ENCODE peak calls at places on chromosome 5, in four cellular contexts. S is NCI-H774, Q is PC-9, I is naive B cell. K is an unnamed sample.

GRCh38 chr5:112923148-112923917 is 1.3 kb upstream of the REEP5 start:
- DNase-seq in S (no peak), Q (no peak), I (peak), K (no peak)

GRCh38 chr5:79850316-79850822 is 140.7 kb downstream of the MTX3 start:
- DNase-seq in Q (no peak), S (no peak), I (no peak), K (no peak)

GRCh38 chr5:153974131-153974812 is 64.4 kb downstream of the FAM114A2 start:
- DNase-seq in Q (no peak), S (peak), I (peak), K (no peak)

GRCh38 chr5:168661593-168662485 is 82.7 kb upstream of the PANK3 start:
- DNase-seq in I (no peak), S (no peak), Q (no peak), K (no peak)

GRCh38 chr5:74517700-74518099 is 122.8 kb downstream of the ENC1 start:
- DNase-seq in I (no peak), Q (no peak), S (no peak), K (no peak)

GRCh38 chr5:146825033-146825432 is 53.5 kb downstream of the PPP2R2B start:
- DNase-seq in Q (no peak), S (no peak), I (no peak), K (no peak)

GRCh38 chr5:56434986-56435385 is 201.9 kb upstream of the ANKRD55 start:
- DNase-seq in S (no peak), I (no peak), Q (no peak), K (peak)

GRCh38 chr5:6829150-6829784 is 116.0 kb downstream of the TENT4A start:
- DNase-seq in I (no peak), Q (no peak), S (no peak), K (no peak)

GRCh38 chr5:73399761-73400160 is 48.8 kb downstream of the FOXD1 start:
- DNase-seq in I (no peak), S (no peak), Q (no peak), K (no peak)

GRCh38 chr5:161094411-161094810 is 242.4 kb upstream of the ATP10B start:
- DNase-seq in S (no peak), Q (no peak), I (no peak), K (no peak)

GRCh38 chr5:2686725-2687124 is 64.8 kb downstream of the IRX2 start:
- DNase-seq in Q (no peak), S (peak), I (no peak), K (no peak)

GRCh38 chr5:74638776-74639537 is 1.6 kb downstream of the ENC1 start:
- DNase-seq in I (no peak), S (no peak), Q (no peak), K (no peak)

GRCh38 chr5:164012376-164012775 is 507.0 kb downstream of the MAT2B start:
- DNase-seq in S (no peak), Q (no peak), I (no peak), K (no peak)

GRCh38 chr5:149824851-149825250 is 94.7 kb downstream of the PPARGC1B start:
- DNase-seq in S (no peak), I (no peak), Q (no peak), K (no peak)

GRCh38 chr5:140261403-140262171 is 41.3 kb downstream of the PFDN1 start:
- DNase-seq in Q (peak), I (no peak), S (peak), K (no peak)

GRCh38 chr5:65981548-65981947 is 55.2 kb downstream of the ERBIN start:
- DNase-seq in Q (no peak), S (no peak), I (no peak), K (no peak)

GRCh38 chr5:136749016-136749415 is 383.7 kb upstream of the TRPC7 start:
- DNase-seq in S (no peak), I (no peak), Q (peak), K (no peak)

GRCh38 chr5:128378196-128378595 is 159.8 kb downstream of the FBN2 start:
- DNase-seq in S (no peak), Q (no peak), I (no peak), K (no peak)

GRCh38 chr5:54701179-54701578 is 183.6 kb downstream of the SNX18 start:
- DNase-seq in S (no peak), Q (peak), I (no peak), K (no peak)

GRCh38 chr5:31531543-31531887 is 378 bp downstream of the DROSHA start:
- DNase-seq in Q (no peak), I (no peak), S (peak), K (no peak)

GRCh38 chr5:149962040-149962439 is 1.5 kb downstream of the SLC26A2 start:
- DNase-seq in I (no peak), Q (no peak), S (peak), K (no peak)

GRCh38 chr5:34957857-34958690 is 28.7 kb downstream of the DNAJC21 start:
- DNase-seq in S (no peak), Q (no peak), I (no peak), K (no peak)

GRCh38 chr5:119340597-119341218 is 15.1 kb upstream of the TNFAIP8 start:
- DNase-seq in S (no peak), Q (no peak), I (no peak), K (no peak)

GRCh38 chr5:115377468-115378217 is 81.2 kb upstream of the CCDC112 start:
- DNase-seq in S (no peak), I (no peak), Q (peak), K (no peak)

GRCh38 chr5:14727428-14727865 is 62.9 kb downstream of the OTULIN start:
- DNase-seq in Q (peak), S (peak), I (peak), K (peak)

GRCh38 chr5:112366987-112367386 is 52.1 kb downstream of the EPB41L4A start:
- DNase-seq in Q (no peak), I (no peak), S (no peak), K (no peak)

GRCh38 chr5:88391116-88391515 is 122.5 kb upstream of the TMEM161B start:
- DNase-seq in I (no peak), S (no peak), Q (no peak), K (no peak)

GRCh38 chr5:53790026-53790425 is 229.6 kb downstream of the NDUFS4 start:
- DNase-seq in I (no peak), Q (no peak), S (no peak), K (no peak)

GRCh38 chr5:38724301-38725030 is 121.3 kb upstream of the OSMR start:
- DNase-seq in S (no peak), I (no peak), Q (no peak), K (no peak)

GRCh38 chr5:35780236-35780635 is 76.5 kb upstream of the IL7R start:
- DNase-seq in I (no peak), Q (no peak), S (no peak), K (no peak)

GRCh38 chr5:80408976-80409926 is 1.4 kb downstream of the ZFYVE16 start:
- DNase-seq in I (no peak), S (no peak), Q (no peak), K (no peak)

K was measured in D721Med.